ENCODE peak calls at places on chromosomes 12 and 14, in ten cellular contexts. P is left lung, L is upper lobe of right lung, H is right lobe of liver, M is AG10803, X is stomach, D is OCI-LY7, O is AG09309, R is AG04449, S is bronchial epithelial cell. K is an unnamed sample.

GRCh38 chr12:47799357-47799955 is 20.2 kb downstream of the HDAC7 start:
- DNase-seq in P (no peak), L (no peak), H (no peak), M (no peak), X (no peak), D (no peak), O (no peak), R (no peak), S (no peak), K (no peak)

GRCh38 chr12:59780605-59781135 is 184.8 kb downstream of the SLC16A7 start:
- DNase-seq in P (no peak), L (no peak), H (no peak), M (peak; percentile 51), X (no peak), D (peak; percentile 12), O (peak; percentile 3), R (no peak), S (peak; percentile 63), K (no peak)

GRCh38 chr12:94743174-94743573 is 92.8 kb upstream of the TMCC3 start:
- DNase-seq in P (no peak), L (no peak), H (no peak), M (no peak), X (no peak), D (no peak), O (no peak), R (no peak), S (peak; percentile 43), K (no peak)

GRCh38 chr12:12777056-12777455 is 8.4 kb upstream of the APOLD1 start:
- DNase-seq in P (no peak), L (no peak), H (no peak), M (no peak), X (no peak), D (no peak), O (no peak), R (no peak), S (no peak), K (no peak)

GRCh38 chr12:25644964-25645363 is 91.9 kb upstream of the LMNTD1 start:
- DNase-seq in P (no peak), L (no peak), H (no peak), M (peak; percentile 52), X (no peak), D (no peak), O (no peak), R (no peak), S (no peak), K (no peak)

GRCh38 chr14:75088153-75088552 is 18.7 kb downstream of the ZC2HC1C start:
- DNase-seq in P (no peak), L (no peak), H (no peak), M (no peak), X (no peak), D (no peak), O (no peak), R (no peak), S (no peak), K (no peak)

GRCh38 chr14:75369506-75369905 is 58.3 kb upstream of the JDP2 start:
- DNase-seq in P (no peak), L (no peak), H (peak; percentile 12), M (peak; percentile 28), X (no peak), D (no peak), O (no peak), R (no peak), S (no peak), K (no peak)

GRCh38 chr14:37147310-37147875 is 25.0 kb downstream of the SLC25A21 start:
- DNase-seq in P (no peak), L (no peak), H (no peak), M (peak; percentile 58), X (no peak), D (no peak), O (no peak), R (no peak), S (no peak), K (no peak)

GRCh38 chr12:114288071-114288470 is 117.9 kb downstream of the TBX5 start:
- DNase-seq in P (no peak), L (no peak), H (no peak), M (peak; percentile 89), X (no peak), D (no peak), O (peak; percentile 66), R (no peak), S (no peak), K (no peak)

GRCh38 chr12:52907092-52907810 is 2.4 kb upstream of the KRT8 start:
- DNase-seq in P (peak; percentile 80), L (peak; percentile 85), H (peak; percentile 69), M (no peak), X (peak; percentile 94), D (no peak), O (no peak), R (no peak), S (peak; percentile 64), K (peak; percentile 66)

GRCh38 chr14:21101802-21102413 is 1.0 kb downstream of the TMEM253 start:
- DNase-seq in P (no peak), L (no peak), H (no peak), M (no peak), X (no peak), D (no peak), O (no peak), R (no peak), S (peak; percentile 57), K (no peak)

GRCh38 chr14:21098892-21099595 is 589 bp upstream of the ZNF219 start:
- DNase-seq in P (no peak), L (no peak), H (no peak), M (no peak), X (no peak), D (no peak), O (no peak), R (no peak), S (no peak), K (peak; percentile 48)

GRCh38 chr14:21099596-21099985 is 1.1 kb upstream of the ZNF219 start:
- DNase-seq in P (no peak), L (no peak), H (no peak), M (no peak), X (no peak), D (no peak), O (no peak), R (no peak), S (no peak), K (no peak)

GRCh38 chr14:21102472-21103164 is 1.8 kb downstream of the TMEM253 start:
- DNase-seq in P (no peak), L (no peak), H (no peak), M (no peak), X (no peak), D (peak; percentile 44), O (no peak), R (no peak), S (no peak), K (peak; percentile 39)

GRCh38 chr14:21100931-21101330 is at the start of gene TMEM253:
- DNase-seq in P (no peak), L (no peak), H (no peak), M (no peak), X (no peak), D (no peak), O (no peak), R (no peak), S (no peak), K (no peak)
- TF ChIP-seq CTCF in P (no peak), L (no peak), H (no peak), M (no peak), X (no peak), D (no peak), O (no peak), R (no peak), S (no peak), K (no peak)

DNA sequence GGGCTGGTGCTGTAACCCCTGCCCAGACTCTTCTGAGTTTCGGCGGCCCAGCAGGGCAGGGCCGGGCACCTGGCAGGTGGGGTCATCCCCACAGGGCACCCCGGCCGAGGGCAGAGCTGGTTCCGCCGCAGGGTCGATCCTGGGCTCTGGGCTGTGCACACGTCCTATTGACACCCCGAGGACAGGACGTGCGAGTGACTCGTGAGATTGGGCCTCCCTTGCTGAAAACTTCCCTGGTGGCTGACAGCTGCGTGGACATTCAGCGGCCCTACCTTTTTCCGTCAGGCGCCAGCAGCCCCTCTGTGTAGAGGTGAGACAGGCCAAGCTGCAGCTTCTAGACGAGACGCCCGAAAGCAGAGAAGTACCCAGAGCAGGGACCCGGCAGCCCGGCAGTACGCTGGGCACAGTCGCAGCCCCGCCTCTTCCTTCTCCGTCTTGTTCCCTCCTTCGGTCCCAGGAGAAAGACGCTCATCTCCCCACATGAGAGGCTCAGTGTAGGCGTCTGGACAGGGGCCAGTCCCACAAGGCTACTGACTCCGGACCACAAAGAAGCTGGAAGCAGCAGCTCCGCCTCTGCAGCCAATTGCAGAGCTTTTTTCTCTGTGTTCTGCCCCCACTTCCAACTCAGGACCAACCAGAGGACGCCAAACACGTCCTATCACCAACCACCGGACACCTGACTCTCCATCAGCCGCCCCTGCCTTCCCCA is at the start of gene LRCOL1:
- DNase-seq in P (peak; percentile 75), L (peak; percentile 80), H (no peak), M (peak; percentile 81), X (no peak), D (no peak), O (peak; percentile 39), R (peak; percentile 28), S (peak; percentile 12), K (peak; percentile 71)
- H3K4me3 ChIP-seq in P (peak within 1 kb of the TSS; percentile 6), L (peak within 1 kb of the TSS; percentile 11), H (no peak within 1 kb of the TSS), M (peak within 1 kb of the TSS; percentile 24), X (peak within 1 kb of the TSS; percentile 9), D (no peak within 1 kb of the TSS), O (peak within 1 kb of the TSS; percentile 13), R (peak within 1 kb of the TSS; percentile 29), S (no peak within 1 kb of the TSS), K (no peak within 1 kb of the TSS)

DNA sequence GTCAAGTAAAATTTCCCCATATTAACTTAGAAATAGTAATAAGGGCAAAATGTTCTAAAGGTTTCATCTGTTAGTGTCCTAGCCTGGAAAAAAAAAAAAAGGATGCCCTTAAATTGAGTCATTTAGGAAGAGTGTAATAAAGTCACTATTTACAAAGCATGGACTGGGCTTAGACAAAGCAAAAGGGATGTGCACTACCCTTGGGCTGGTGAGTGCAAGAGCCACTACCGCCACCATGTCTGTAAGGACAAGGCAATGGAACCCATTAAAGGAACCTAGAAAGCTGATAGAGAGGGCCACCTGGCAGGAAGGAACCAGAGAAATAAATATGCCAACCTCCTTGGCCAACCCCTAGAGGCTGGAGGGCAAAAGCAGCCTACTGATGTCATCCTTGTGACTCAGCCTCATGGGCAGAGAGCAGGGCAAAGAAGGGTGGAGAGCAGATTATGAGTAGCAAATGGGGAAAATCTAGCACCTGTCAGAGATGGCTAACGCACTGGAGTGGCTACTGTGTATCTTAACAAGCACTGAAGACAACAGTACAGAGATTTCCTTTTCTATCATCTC is 59.5 kb upstream of the FUT8 start:
- DNase-seq in P (no peak), L (no peak), H (no peak), M (no peak), X (peak; percentile 50), D (peak; percentile 86), O (no peak), R (no peak), S (peak; percentile 92), K (no peak)
- TF ChIP-seq CTCF in P (no peak), L (no peak), H (no peak), M (no peak), X (no peak), D (peak; percentile 48), O (no peak), R (no peak), S (peak; percentile 7), K (no peak)

DNA sequence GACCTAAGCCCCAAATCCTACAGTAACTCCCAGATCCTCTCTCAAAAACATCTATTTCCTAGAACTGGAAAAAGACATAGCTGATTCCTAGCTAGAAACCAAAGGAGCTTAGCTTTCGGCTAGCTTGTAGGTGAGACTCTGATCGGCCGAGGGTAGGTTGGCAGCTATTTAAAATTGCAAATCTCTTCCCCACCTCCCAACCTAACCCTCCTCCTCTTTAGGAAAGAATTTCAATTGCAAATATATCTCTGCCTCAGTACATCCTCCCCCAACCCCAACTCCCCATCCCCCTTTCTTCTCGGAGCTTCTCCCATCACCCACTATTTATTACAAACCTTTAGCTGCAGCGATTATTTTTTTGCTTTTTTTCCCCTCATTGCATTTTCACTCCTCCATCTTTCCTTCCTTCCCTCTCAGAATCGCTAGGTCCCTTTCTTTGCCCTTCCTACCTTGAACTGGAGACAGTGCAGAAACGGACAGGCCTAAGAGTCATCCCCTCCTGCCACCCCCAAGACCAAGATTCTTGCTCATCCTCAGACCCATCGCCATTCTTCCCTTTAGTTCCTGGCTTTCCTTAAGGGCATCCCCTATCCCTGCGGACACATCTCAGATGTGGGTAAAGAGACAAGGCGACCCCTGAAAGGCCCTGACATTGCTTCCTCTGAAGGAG is 13.4 kb downstream of the ZFHX2 start:
- DNase-seq in P (no peak), L (no peak), H (no peak), M (no peak), X (no peak), D (no peak), O (no peak), R (no peak), S (no peak), K (no peak)
- H3K4me3 ChIP-seq in P (no peak overlapping the region), L (no peak overlapping the region), H (no peak overlapping the region), M (no peak overlapping the region), X (no peak overlapping the region), D (no peak overlapping the region), O (no peak overlapping the region), R (no peak overlapping the region), S (no peak overlapping the region), K (no peak overlapping the region)

K was measured in testis.